ENCODE peak calls at places on chromosomes 16 and 17, in eight cellular contexts. V, C, W, D, Z, R, Q and M are unnamed samples.
A peak's percentile ranks its signal among the peaks of the same experiment; 100 is the strongest.

GRCh38 chr17:76670708-76671122 is 27.2 kb upstream of the ST6GALNAC1 start:
- DNase-seq in W (no peak), D (no peak), C (no peak), Q (no peak), R (no peak), Z (no peak), V (no peak), M (no peak)

GRCh38 chr16:84044108-84044488 is 1.5 kb upstream of the SLC38A8 start:
- DNase-seq in Z (peak; percentile 14), W (no peak), C (peak; percentile 51), Q (no peak), D (peak; percentile 3), V (peak; percentile 28), R (no peak), M (no peak)

GRCh38 chr17:6677946-6678345 is 26.4 kb downstream of the C17orf100 start:
- DNase-seq in R (no peak), C (no peak), Z (no peak), V (no peak), W (no peak), D (no peak), Q (no peak), M (no peak)

GRCh38 chr16:54774768-54775167 is 155.9 kb upstream of the IRX5 start:
- DNase-seq in R (no peak), D (no peak), Q (no peak), C (no peak), Z (no peak), V (no peak), W (no peak), M (no peak)

GRCh38 chr16:50208460-50208931 is 55.4 kb downstream of the TENT4B start:
- DNase-seq in D (no peak), W (no peak), Z (no peak), R (no peak), Q (no peak), V (peak; percentile 73), C (no peak), M (no peak)

GRCh38 chr16:56995136-56995805 is 5.9 kb downstream of the NLRC5 start:
- DNase-seq in Q (no peak), R (no peak), W (no peak), V (no peak), D (no peak), Z (no peak), C (no peak), M (no peak)

GRCh38 chr17:82384051-82384729 is 12.6 kb downstream of the UTS2R start:
- DNase-seq in R (no peak), C (no peak), V (no peak), D (no peak), Z (no peak), Q (no peak), W (no peak), M (no peak)

GRCh38 chr17:55037828-55038227 is 69.3 kb downstream of the STXBP4 start:
- DNase-seq in C (no peak), Z (no peak), Q (no peak), R (no peak), W (no peak), V (no peak), D (no peak), M (no peak)

GRCh38 chr16:19400709-19401108 is 17.0 kb upstream of the TMC5 start:
- DNase-seq in R (no peak), Z (peak; percentile 14), C (no peak), W (no peak), V (no peak), D (no peak), Q (no peak), M (no peak)

GRCh38 chr17:37259030-37259735 is 116.6 kb upstream of the C17orf78 start:
- DNase-seq in V (peak; percentile 76), Z (no peak), W (no peak), R (no peak), D (no peak), Q (no peak), C (no peak), M (no peak)

GRCh38 chr16:85602831-85603755 is 10.0 kb upstream of the GSE1 start:
- DNase-seq in Z (peak; percentile 63), W (no peak), Q (no peak), D (no peak), V (no peak), C (no peak), R (no peak), M (no peak)

GRCh38 chr16:77213542-77214108 is 14.4 kb downstream of the SYCE1L start:
- DNase-seq in C (no peak), V (peak; percentile 86), Z (no peak), R (peak; percentile 69), Q (no peak), W (no peak), D (no peak), M (peak; percentile 50)

GRCh38 chr16:1351582-1352362 is at the start of the genes GNPTG and TSR3:
- DNase-seq in Q (peak; percentile 93), Z (peak; percentile 93), V (peak; percentile 89), W (peak; percentile 84), D (peak; percentile 85), R (peak; percentile 81), C (peak; percentile 90), M (peak; percentile 53)

DNA sequence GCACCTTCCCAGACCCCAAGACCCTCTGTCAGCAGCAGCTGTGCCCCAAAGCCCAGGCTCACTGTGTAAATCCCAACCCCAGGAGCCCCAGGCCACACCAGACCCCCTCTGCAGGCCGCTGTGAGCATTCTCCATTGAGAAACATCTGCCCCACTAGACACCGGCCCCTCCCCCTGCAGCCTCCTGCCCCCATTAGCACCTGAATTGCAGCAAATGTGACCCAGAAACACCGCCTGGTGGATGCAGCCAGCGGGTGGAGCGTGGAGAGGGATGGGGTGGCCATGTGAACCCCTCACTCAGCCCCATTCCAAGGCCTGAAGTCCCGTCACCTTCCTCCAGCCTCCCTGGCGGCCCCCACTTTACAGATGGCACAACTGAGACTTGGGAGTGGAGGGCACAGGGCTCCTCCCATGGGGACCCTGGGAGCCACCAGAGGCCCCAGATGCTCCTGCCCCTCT is 2.2 kb downstream of the UBALD1 start:
- DNase-seq in W (no peak), V (no peak), Q (no peak), D (no peak), Z (peak; percentile 20), C (no peak), R (no peak), M (no peak)
- TF ChIP-seq CTCF in W (no peak), V (peak; percentile 13), Q (no peak), D (no peak), Z (peak; percentile 53), C (peak; percentile 20), R (no peak), M (no peak)

DNA sequence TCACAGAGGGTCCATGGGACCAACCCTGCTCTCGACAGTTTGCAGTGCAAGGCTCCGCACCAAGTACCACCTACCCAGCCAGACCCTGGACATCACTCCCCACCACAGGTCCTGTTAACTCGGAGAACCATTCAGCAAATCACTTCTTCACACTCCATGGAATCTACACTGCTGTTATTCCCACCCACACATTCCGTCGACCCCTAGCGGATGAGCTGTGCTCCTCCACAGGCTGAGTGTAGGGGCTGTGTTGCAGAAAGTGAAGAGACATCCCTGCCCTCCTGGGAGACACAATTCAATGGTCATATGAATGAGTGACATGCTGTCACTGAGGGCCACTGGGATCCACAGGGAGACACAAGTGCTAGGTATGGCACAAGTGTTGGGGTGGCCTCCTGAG is 27.5 kb downstream of the MPG start:
- DNase-seq in R (no peak), V (no peak), W (no peak), Z (no peak), D (no peak), Q (no peak), C (no peak), M (no peak)
- TF ChIP-seq CTCF in R (no peak), V (no peak), W (no peak), Z (no peak), D (no peak), Q (no peak), C (no peak), M (no peak)

GRCh38 chr17:75034236-75034908 is 12.4 kb downstream of the ATP5PD start:
- DNase-seq in Z (peak; percentile 74), R (peak; percentile 93), Q (peak; percentile 91), W (peak; percentile 71), D (no peak), V (peak; percentile 85), C (peak; percentile 89), M (peak; percentile 86)

GRCh38 chr17:75030161-75030560 is 16.6 kb downstream of the ATP5PD start:
- DNase-seq in R (no peak), C (no peak), Q (no peak), V (no peak), D (no peak), Z (no peak), W (no peak), M (no peak)

GRCh38 chr17:75032896-75033294 is 13.9 kb downstream of the ATP5PD start:
- DNase-seq in W (no peak), Q (no peak), R (no peak), C (no peak), Z (no peak), V (no peak), D (no peak), M (no peak)

GRCh38 chr17:75033346-75034235 is 13.2 kb downstream of the ATP5PD start:
- DNase-seq in Q (peak; percentile 93), D (peak; percentile 86), C (peak; percentile 91), Z (peak; percentile 62), W (peak; percentile 96), V (peak; percentile 90), R (peak; percentile 98), M (peak; percentile 88)

GRCh38 chr17:75031972-75032895 is 14.5 kb downstream of the ATP5PD start:
- DNase-seq in W (no peak), V (peak; percentile 84), R (peak; percentile 89), Q (peak; percentile 74), Z (no peak), D (no peak), C (peak; percentile 41), M (peak; percentile 66)
- TF ChIP-seq CTCF in W (no peak), V (no peak), R (no peak), Q (no peak), Z (no peak), D (no peak), C (no peak), M (no peak)

GRCh38 chr16:73012341-73012740 is 35.6 kb downstream of the ZFHX3 start:
- DNase-seq in Q (no peak), Z (no peak), V (no peak), C (no peak), R (no peak), W (no peak), D (no peak), M (no peak)

GRCh38 chr16:73014768-73015167 is 33.2 kb downstream of the ZFHX3 start:
- DNase-seq in R (no peak), C (no peak), D (no peak), W (no peak), Q (peak; percentile 15), V (no peak), Z (no peak), M (no peak)

GRCh38 chr16:73010150-73010676 is 37.7 kb downstream of the ZFHX3 start:
- DNase-seq in V (no peak), Q (peak; percentile 60), C (no peak), W (no peak), Z (no peak), D (no peak), R (no peak), M (no peak)

GRCh38 chr16:73013974-73014373 is 34.0 kb downstream of the ZFHX3 start:
- DNase-seq in C (no peak), D (no peak), W (no peak), R (no peak), Q (no peak), Z (no peak), V (no peak), M (no peak)

DNA sequence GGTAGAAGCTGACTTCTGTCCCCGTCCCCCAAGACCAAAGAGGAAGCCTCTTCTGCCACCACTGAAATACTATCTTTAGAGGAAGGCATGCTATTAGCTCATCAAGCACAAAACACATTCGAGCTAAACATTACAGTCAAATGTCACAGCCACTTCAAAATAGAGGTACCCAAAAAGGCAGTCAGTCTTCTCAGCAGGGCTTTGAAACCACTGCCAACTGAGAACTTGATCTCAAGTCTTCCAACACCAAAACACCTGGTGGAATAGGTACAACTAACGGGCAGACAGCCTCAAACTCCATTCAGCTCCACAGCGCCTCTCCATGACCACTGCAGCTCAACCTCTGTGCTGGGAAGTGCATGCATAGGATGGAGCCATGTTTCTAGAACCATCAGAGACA is 36.0 kb downstream of the ZFHX3 start:
- DNase-seq in C (no peak), W (no peak), R (no peak), Q (no peak), D (no peak), V (no peak), Z (no peak), M (no peak)
- TF ChIP-seq CTCF in C (no peak), W (no peak), R (no peak), Q (no peak), D (no peak), V (no peak), Z (no peak), M (no peak)